ENCODE peak calls at places on chromosome 21, in four cellular contexts. K is CD8-positive, alpha-beta T cell; X is fibroblast of lung; J is suprapubic skin. E is an unnamed sample.
A peak's percentile ranks its signal among the peaks of the same experiment; 100 is the strongest.

GRCh38 chr21:28811860-28812259 is 180.8 kb downstream of the LTN1 start:
- DNase-seq in X (no peak), K (no peak), J (no peak), E (no peak)

GRCh38 chr21:38121888-38122705 is 134.7 kb upstream of the KCNJ15 start:
- DNase-seq in J (no peak), X (peak; percentile 36), K (no peak), E (peak; percentile 20)

GRCh38 chr21:25911730-25912401 is 177.1 kb downstream of the GABPA start:
- DNase-seq in X (peak; percentile 68), K (no peak), J (no peak), E (no peak)

GRCh38 chr21:43575466-43575841 is 83.8 kb downstream of the HSF2BP start:
- DNase-seq in K (no peak), J (no peak), X (no peak), E (no peak)

GRCh38 chr21:38751379-38752050 is 54.2 kb upstream of the ETS2 start:
- DNase-seq in X (peak; percentile 81), J (peak; percentile 71), K (no peak), E (no peak)

GRCh38 chr21:26934383-26934782 is 32.5 kb downstream of the ADAMTS5 start:
- DNase-seq in J (no peak), X (no peak), K (no peak), E (no peak)

GRCh38 chr21:41953831-41954653 is at the start of gene C2CD2:
- DNase-seq in X (peak; percentile 76), K (no peak), J (no peak), E (peak; percentile 73)

GRCh38 chr21:42640486-42640885 is 12.9 kb upstream of the PDE9A start:
- DNase-seq in X (no peak), K (no peak), J (no peak), E (no peak)

GRCh38 chr21:42493109-42494060 is 2.6 kb downstream of the RSPH1 start:
- DNase-seq in K (no peak), X (no peak), J (no peak), E (no peak)

GRCh38 chr21:27806261-27806660 is 839.4 kb upstream of the ADAMTS5 start:
- DNase-seq in J (no peak), K (no peak), X (no peak), E (no peak)

GRCh38 chr21:44900559-44901251 is 20.0 kb downstream of the ITGB2 start:
- DNase-seq in K (no peak), X (no peak), J (no peak), E (no peak)

GRCh38 chr21:42027085-42027803 is 17.1 kb upstream of the ZBTB21 start:
- DNase-seq in K (no peak), J (no peak), X (no peak), E (no peak)

GRCh38 chr21:39034590-39035536 is 148.4 kb downstream of the PSMG1 start:
- DNase-seq in J (no peak), X (no peak), K (no peak), E (no peak)

GRCh38 chr21:34881894-34882371 is 167.2 kb downstream of the RUNX1 start:
- DNase-seq in X (peak; percentile 91), K (no peak), J (no peak), E (peak; percentile 81)
- H3K4me3 ChIP-seq in X (peak overlapping the region; percentile 0), K (no peak overlapping the region), J (peak overlapping the region; percentile 84), E (peak overlapping the region; percentile 81)

GRCh38 chr21:19684328-19684727 is 1280.7 kb upstream of the TMPRSS15 start:
- DNase-seq in K (no peak), J (no peak), X (no peak), E (no peak)

DNA sequence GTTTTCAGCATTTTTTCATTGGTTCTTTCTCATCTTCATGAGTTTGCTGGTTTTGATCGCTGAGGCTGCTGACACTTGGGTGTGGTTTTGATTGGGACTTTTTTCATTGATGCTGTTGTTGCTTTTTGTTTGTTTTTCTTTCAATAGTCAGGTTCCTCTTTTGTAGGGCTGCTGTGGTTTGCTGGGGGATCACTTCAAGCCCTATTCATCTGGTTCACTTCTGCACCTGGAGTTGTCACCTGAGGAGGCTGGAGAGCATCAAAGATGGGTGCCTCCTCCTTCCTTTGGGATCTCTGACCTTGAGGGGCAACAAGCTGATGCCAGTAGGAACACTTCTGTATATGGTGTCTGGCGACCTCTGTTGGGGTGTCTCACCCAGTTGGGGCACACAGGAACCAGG is 1279.9 kb upstream of the TMPRSS15 start:
- DNase-seq in K (no peak), X (no peak), J (no peak), E (no peak)
- TF ChIP-seq CTCF in K (no peak), X (no peak), J (no peak), E (no peak)

GRCh38 chr21:36591326-36591970 is 107.5 kb upstream of the SIM2 start:
- DNase-seq in K (no peak), X (no peak), J (no peak), E (no peak)

GRCh38 chr21:36584980-36585940 is 105.3 kb upstream of the CLDN14 start:
- DNase-seq in X (no peak), J (no peak), K (peak; percentile 34), E (no peak)

GRCh38 chr21:36583591-36583990 is 103.7 kb upstream of the CLDN14 start:
- DNase-seq in K (no peak), J (no peak), X (no peak), E (no peak)

GRCh38 chr21:36587388-36587787 is 107.5 kb upstream of the CLDN14 start:
- DNase-seq in K (no peak), X (no peak), J (no peak), E (no peak)

GRCh38 chr21:36589352-36589971 is 109.5 kb upstream of the SIM2 start:
- DNase-seq in J (no peak), X (peak; percentile 13), K (no peak), E (peak; percentile 63)
- H3K4me3 ChIP-seq in J (no peak overlapping the region), X (no peak overlapping the region), K (no peak overlapping the region), E (no peak overlapping the region)

GRCh38 chr21:16910435-16911165 is 602.2 kb upstream of the CXADR start:
- DNase-seq in J (no peak), X (no peak), K (no peak), E (no peak)

GRCh38 chr21:16908087-16908486 is 604.8 kb upstream of the CXADR start:
- DNase-seq in X (peak; percentile 80), K (no peak), J (no peak), E (peak; percentile 62)

GRCh38 chr21:16912075-16912474 is 600.8 kb upstream of the CXADR start:
- DNase-seq in J (no peak), K (no peak), X (peak; percentile 85), E (peak; percentile 43)

GRCh38 chr21:16911166-16911607 is 601.7 kb upstream of the CXADR start:
- DNase-seq in K (no peak), J (no peak), X (no peak), E (no peak)

DNA sequence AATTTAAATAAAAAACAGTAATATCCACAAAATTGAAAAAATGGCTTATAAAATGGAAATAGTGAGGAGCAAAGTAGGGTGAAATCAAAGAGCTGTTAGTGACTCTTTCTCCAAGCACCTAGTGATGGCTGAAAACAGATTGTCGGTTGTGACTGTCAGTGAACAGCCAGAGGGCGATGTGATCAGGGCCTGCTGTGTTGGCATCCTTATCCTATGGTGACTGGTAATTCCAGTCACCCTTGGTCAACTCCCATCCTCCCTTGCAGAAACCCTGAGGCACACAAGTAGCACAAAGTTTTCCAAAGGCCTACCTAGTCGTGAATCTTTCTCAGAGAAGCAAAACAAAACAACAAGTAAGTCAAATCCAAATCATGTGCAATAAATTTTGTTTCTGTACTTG is 599.8 kb upstream of the CXADR start:
- DNase-seq in K (no peak), J (no peak), X (no peak), E (no peak)
- TF ChIP-seq CTCF in K (no peak), J (no peak), X (no peak), E (no peak)

DNA sequence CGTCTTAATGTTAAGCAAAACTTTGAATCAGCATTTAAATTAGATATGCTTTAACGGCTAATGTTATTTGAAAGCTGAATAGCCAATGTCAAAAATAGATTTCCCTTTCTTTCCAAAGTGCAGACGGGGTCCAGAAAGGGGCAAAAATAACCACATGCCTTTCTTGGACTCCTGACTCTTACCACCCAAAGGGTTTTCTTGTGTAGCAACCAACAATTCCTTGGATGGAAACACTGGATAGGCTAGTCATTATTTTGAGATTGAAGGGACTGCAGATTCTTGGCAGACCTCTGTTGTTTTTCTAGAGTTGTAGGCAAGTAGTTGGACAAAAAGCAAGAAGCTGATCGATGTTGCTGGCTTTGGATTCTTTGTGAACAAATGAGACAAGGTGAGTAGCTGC is 107.0 kb downstream of the MRPS6 start:
- DNase-seq in X (no peak), J (no peak), K (no peak), E (no peak)
- H3K4me3 ChIP-seq in X (no peak overlapping the region), J (no peak overlapping the region), K (no peak overlapping the region), E (no peak overlapping the region)

DNA sequence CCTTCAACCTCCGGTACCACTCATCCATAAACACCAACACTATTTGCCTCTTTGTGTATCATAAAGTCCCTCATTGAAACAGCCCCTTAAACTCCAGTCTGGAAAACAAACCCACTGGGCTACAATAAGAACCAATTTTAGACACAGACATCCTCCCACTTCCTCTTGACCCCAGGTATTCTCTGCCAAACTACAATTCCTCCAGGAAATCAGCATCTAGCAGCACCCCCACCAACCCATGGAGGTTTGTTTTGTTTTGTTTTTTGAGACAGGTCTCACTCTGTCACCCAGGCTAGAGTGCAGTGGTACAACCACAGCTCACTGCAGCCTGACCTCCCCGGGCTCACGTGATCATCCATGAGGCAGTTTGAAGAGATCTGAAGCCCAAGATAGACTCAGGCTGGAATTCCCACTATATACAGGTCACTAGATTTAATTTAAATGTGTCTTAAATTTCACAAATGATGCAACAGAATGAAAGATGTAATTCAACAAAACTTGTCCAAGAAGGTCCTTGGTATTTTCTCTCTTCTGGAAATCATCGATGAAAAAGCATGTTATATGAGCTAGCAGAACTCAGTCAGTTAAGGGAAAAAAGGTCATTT is 30.4 kb downstream of the TCP10L start:
- DNase-seq in J (no peak), X (no peak), K (no peak), E (peak; percentile 7)
- TF ChIP-seq CTCF in J (no peak), X (no peak), K (no peak), E (no peak)

GRCh38 chr21:46126321-46127238 is 28.7 kb downstream of the COL6A2 start:
- DNase-seq in K (no peak), X (no peak), J (peak; percentile 62), E (no peak)

GRCh38 chr21:46125846-46126301 is 28.0 kb downstream of the COL6A2 start:
- DNase-seq in K (peak; percentile 2), J (peak; percentile 59), X (no peak), E (no peak)

GRCh38 chr21:46128983-46129571 is 26.3 kb downstream of the FTCD start:
- DNase-seq in K (no peak), J (peak; percentile 71), X (no peak), E (no peak)

GRCh38 chr21:46128106-46128982 is 27.0 kb downstream of the FTCD start:
- DNase-seq in J (peak; percentile 63), X (no peak), K (no peak), E (no peak)

DNA sequence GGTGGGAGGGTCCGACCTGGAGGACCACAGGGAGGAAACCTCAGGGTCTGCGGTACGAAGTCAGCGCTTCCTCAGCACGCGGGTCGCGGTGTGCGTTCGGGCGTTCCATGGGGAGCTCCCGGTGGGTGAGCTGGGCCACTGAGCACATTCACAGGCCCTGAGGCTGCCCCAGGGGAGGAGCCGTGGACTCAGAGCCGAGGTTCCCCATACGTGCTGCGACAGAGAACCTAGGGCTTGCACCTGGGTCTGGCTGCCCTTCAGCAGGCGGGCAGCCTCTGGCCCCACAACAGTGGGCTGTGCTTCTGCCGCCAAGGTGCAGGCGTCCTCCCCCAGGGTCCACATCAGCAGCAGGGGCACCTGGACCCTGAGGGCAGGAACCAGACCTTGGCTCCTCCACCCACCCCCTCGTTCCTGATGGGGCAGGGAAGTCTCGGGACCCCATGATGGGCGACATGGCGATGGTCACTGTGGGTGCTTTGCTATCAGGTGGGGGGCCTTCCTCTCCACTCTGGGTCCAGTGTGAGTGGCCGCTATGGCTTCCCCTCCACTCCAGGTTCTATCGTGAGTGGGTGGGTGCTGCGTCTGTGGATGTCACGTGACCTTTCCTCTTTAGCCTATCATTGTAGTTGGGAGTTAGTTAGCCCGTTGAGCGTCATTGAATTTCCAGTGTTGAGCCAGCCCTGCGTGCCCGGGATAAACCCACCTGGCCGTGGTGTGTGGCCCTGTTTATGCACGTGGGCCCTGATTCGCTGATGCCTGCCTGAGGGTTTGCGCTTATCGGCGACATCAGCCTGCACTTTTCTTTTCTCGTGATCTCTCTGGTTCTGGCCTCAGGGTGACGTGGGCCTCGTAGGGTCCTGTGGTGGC is 27.9 kb downstream of the FTCD start:
- DNase-seq in K (no peak), J (peak; percentile 58), X (no peak), E (no peak)
- H3K4me3 ChIP-seq in K (no peak overlapping the region), J (no peak overlapping the region), X (no peak overlapping the region), E (no peak overlapping the region)